ENCODE peak calls at places on chromosomes 11 and 22, in nine cellular contexts. Z is HCT116, T is ovary, Q is GM12878, J is IMR-90, W is H54, C is esophagus muscularis mucosa, U is A549, B is adrenal gland. I is an unnamed sample.

GRCh38 chr22:49405590-49405989 is 422.1 kb downstream of the BRD1 start:
- DNase-seq in Z (no peak), T (no peak), Q (no peak), J (no peak), W (no peak), C (no peak), U (no peak), B (no peak), I (no peak)

GRCh38 chr11:102230911-102231310 is 86.4 kb upstream of the BIRC3 start:
- DNase-seq in Z (no peak), T (no peak), Q (no peak), J (no peak), W (no peak), C (peak), U (no peak), B (no peak), I (no peak)

GRCh38 chr22:23305922-23306374 is 125.6 kb downstream of the BCR start:
- DNase-seq in Z (no peak), T (peak), Q (no peak), J (peak), W (no peak), C (no peak), U (no peak), B (peak), I (peak)

GRCh38 chr11:70466154-70466553 is 67.8 kb downstream of the CTTN start:
- DNase-seq in Z (no peak), T (no peak), Q (no peak), J (peak), W (no peak), C (no peak), U (peak), B (no peak), I (no peak)

GRCh38 chr22:39714321-39714720 is 143.8 kb downstream of the CACNA1I start:
- DNase-seq in Z (no peak), T (no peak), Q (no peak), J (no peak), W (no peak), C (no peak), U (no peak), B (no peak), I (no peak)

GRCh38 chr11:118641463-118642019 is 34.1 kb downstream of the PHLDB1 start:
- DNase-seq in Z (no peak), T (no peak), Q (no peak), J (no peak), W (no peak), C (no peak), U (no peak), B (no peak), I (no peak)

GRCh38 chr11:79244175-79244804 is 196.5 kb downstream of the TENM4 start:
- DNase-seq in Z (no peak), T (no peak), Q (no peak), J (peak), W (peak), C (no peak), U (peak), B (peak), I (no peak)

GRCh38 chr22:17159504-17159951 is 451 bp upstream of the HDHD5 start:
- DNase-seq in Z (peak), T (peak), Q (no peak), J (peak), W (no peak), C (no peak), U (peak), B (peak), I (peak)

GRCh38 chr11:127074151-127074761 is 73.7 kb upstream of the KIRREL3 start:
- DNase-seq in Z (no peak), T (no peak), Q (peak), J (peak), W (peak), C (no peak), U (peak), B (no peak), I (peak)

GRCh38 chr11:74085542-74085892 is 76.6 kb upstream of the UCP3 start:
- DNase-seq in Z (no peak), T (no peak), Q (no peak), J (peak), W (no peak), C (no peak), U (no peak), B (peak), I (no peak)

GRCh38 chr22:46501701-46502100 is 35.7 kb downstream of the CELSR1 start:
- DNase-seq in Z (no peak), T (no peak), Q (no peak), J (peak), W (peak), C (no peak), U (no peak), B (no peak), I (no peak)

GRCh38 chr22:30829901-30830550 is 135.4 kb downstream of the OSBP2 start:
- DNase-seq in Z (peak), T (no peak), Q (no peak), J (peak), W (peak), C (no peak), U (peak), B (no peak), I (no peak)

GRCh38 chr11:76627541-76628082 is 42.9 kb downstream of the LRRC32 start:
- DNase-seq in Z (no peak), T (peak), Q (no peak), J (no peak), W (no peak), C (no peak), U (no peak), B (no peak), I (peak)

GRCh38 chr11:128200467-128200866 is 386.9 kb downstream of the ETS1 start:
- DNase-seq in Z (no peak), T (no peak), Q (no peak), J (no peak), W (no peak), C (no peak), U (no peak), B (no peak), I (no peak)

GRCh38 chr11:44623321-44623715 is 57.9 kb downstream of the CD82 start:
- DNase-seq in Z (no peak), T (peak), Q (no peak), J (no peak), W (no peak), C (peak), U (no peak), B (peak), I (peak)

GRCh38 chr11:17391493-17392355 is 3.3 kb upstream of the KCNJ11 start:
- DNase-seq in Z (no peak), T (no peak), Q (no peak), J (no peak), W (no peak), C (no peak), U (no peak), B (no peak), I (no peak)

GRCh38 chr22:47192651-47193437 is 430.4 kb downstream of the TBC1D22A start:
- DNase-seq in Z (peak), T (peak), Q (no peak), J (no peak), W (peak), C (no peak), U (peak), B (no peak), I (no peak)

GRCh38 chr11:93541884-93542752 is 1.1 kb downstream of the SMCO4 start:
- DNase-seq in Z (no peak), T (peak), Q (no peak), J (peak), W (peak), C (no peak), U (peak), B (peak), I (peak)

GRCh38 chr11:30860970-30861369 is 274.8 kb upstream of the MPPED2 start:
- DNase-seq in Z (no peak), T (no peak), Q (no peak), J (no peak), W (no peak), C (no peak), U (no peak), B (no peak), I (no peak)

GRCh38 chr11:67504023-67504949 is 877 bp downstream of the PITPNM1 start:
- DNase-seq in Z (no peak), T (no peak), Q (no peak), J (no peak), W (peak), C (no peak), U (peak), B (peak), I (no peak)

GRCh38 chr11:112162761-112163669 is 879 bp downstream of the IL18 start:
- DNase-seq in Z (no peak), T (no peak), Q (no peak), J (peak), W (no peak), C (no peak), U (no peak), B (no peak), I (no peak)

GRCh38 chr11:112161012-112161411 is 2.9 kb downstream of the IL18 start:
- DNase-seq in Z (no peak), T (no peak), Q (no peak), J (no peak), W (no peak), C (no peak), U (no peak), B (no peak), I (no peak)

GRCh38 chr11:112165049-112165448 is 1.2 kb upstream of the IL18 start:
- DNase-seq in Z (no peak), T (no peak), Q (no peak), J (no peak), W (no peak), C (no peak), U (no peak), B (no peak), I (no peak)

GRCh38 chr11:112166561-112166960 is 611 bp upstream of the TEX12 start:
- DNase-seq in Z (no peak), T (no peak), Q (no peak), J (no peak), W (no peak), C (no peak), U (no peak), B (no peak), I (no peak)

DNA sequence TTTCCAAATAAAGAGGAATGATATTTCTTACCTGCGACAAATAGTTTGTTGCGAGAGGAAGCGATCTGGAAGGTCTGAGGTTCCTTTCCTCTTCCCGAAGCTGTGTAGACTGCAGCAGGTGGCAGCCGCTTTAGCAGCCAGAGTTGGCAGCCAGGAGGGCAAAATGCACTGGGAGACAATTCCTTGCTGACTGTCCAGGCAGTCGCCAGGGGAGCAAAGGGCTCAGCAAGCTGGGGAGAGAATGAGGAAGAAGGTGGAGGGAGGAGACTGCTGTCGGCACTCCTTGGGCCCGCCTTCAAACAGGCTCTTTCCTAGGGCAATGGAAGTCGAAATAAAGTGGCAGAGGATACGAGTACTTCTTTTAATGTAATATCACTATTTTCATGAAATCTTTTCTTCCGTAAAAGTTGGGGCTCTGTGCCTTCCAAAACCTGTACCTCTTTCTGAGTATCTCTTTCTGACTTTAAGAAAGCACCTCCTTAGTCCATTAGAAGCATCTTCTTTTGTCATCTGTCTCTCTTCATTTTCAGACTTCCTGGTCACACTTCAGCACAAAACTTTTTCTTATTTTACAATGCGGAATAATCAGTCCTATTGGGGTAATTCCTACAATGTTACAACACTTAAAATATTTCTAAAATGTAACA is at the start of gene IL18:
- DNase-seq in Z (peak), T (no peak), Q (no peak), J (no peak), W (peak), C (no peak), U (peak), B (peak), I (peak)
- TF ChIP-seq POLR2A in Z (no peak), T (no peak), Q (no peak), J (no peak), W (peak), C (no peak), U (peak), B (no peak), I (peak)

DNA sequence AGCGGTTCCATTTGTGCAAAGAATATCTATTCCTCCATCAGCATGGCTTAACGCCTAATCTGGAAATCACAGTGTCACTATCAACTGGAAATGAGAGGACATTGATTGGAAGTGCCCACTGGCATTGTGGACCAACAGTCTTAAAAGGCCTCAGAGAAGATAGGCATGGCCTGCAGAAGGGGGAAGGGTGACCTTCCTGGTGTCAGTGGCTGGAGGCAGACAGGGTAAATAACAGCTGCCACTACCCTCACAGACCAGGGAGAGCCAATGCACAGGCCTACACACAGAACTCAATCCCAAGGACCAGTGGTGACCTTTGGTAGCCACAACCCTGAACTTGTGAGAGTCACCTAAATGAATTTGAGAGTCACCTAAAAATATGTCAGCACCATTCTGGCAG is 36.0 kb downstream of the DDIAS start:
- DNase-seq in Z (no peak), T (no peak), Q (no peak), J (no peak), W (no peak), C (no peak), U (no peak), B (no peak), I (no peak)
- TF ChIP-seq POLR2A in Z (no peak), T (no peak), Q (no peak), J (no peak), W (no peak), C (no peak), U (no peak), B (no peak), I (no peak)

GRCh38 chr22:35648066-35649025 is at the start of gene APOL6:
- DNase-seq in Z (no peak), T (no peak), Q (peak), J (peak), W (no peak), C (peak), U (peak), B (peak), I (peak)
- TF ChIP-seq POLR2A in Z (no peak), T (peak), Q (peak), J (peak), W (no peak), C (no peak), U (no peak), B (no peak), I (peak)

GRCh38 chr11:645536-645935 is 8.5 kb downstream of the DRD4 start:
- DNase-seq in Z (no peak), T (no peak), Q (no peak), J (no peak), W (no peak), C (no peak), U (no peak), B (no peak), I (no peak)
- TF ChIP-seq POLR2A in Z (no peak), T (no peak), Q (peak), J (no peak), W (no peak), C (no peak), U (no peak), B (no peak), I (no peak)

GRCh38 chr11:8872017-8872416 is 39.0 kb upstream of the AKIP1 start:
- DNase-seq in Z (no peak), T (no peak), Q (no peak), J (no peak), W (no peak), C (no peak), U (no peak), B (no peak), I (no peak)

GRCh38 chr11:8867856-8868705 is 42.9 kb upstream of the AKIP1 start:
- DNase-seq in Z (no peak), T (no peak), Q (no peak), J (peak), W (no peak), C (no peak), U (no peak), B (no peak), I (no peak)

GRCh38 chr11:8873966-8874365 is 37.0 kb upstream of the AKIP1 start:
- DNase-seq in Z (no peak), T (no peak), Q (no peak), J (no peak), W (no peak), C (no peak), U (no peak), B (no peak), I (no peak)

GRCh38 chr11:8870461-8871282 is 40.3 kb upstream of the AKIP1 start:
- DNase-seq in Z (peak), T (peak), Q (no peak), J (peak), W (peak), C (no peak), U (peak), B (peak), I (peak)

GRCh38 chr11:8871283-8871775 is 39.7 kb upstream of the AKIP1 start:
- DNase-seq in Z (peak), T (peak), Q (no peak), J (peak), W (peak), C (no peak), U (peak), B (peak), I (peak)
- TF ChIP-seq POLR2A in Z (no peak), T (no peak), Q (no peak), J (peak), W (peak), C (no peak), U (no peak), B (no peak), I (no peak)

GRCh38 chr11:121023848-121024751 is at the start of gene TBCEL:
- DNase-seq in Z (peak), T (peak), Q (peak), J (peak), W (peak), C (peak), U (peak), B (peak), I (peak)
- TF ChIP-seq POLR2A in Z (peak), T (no peak), Q (peak), J (peak), W (peak), C (no peak), U (peak), B (peak), I (no peak)

GRCh38 chr11:117144477-117145392 is 648 bp downstream of the PAFAH1B2 start:
- DNase-seq in Z (no peak), T (peak), Q (no peak), J (peak), W (peak), C (peak), U (peak), B (peak), I (peak)

GRCh38 chr11:117143390-117143789 is 697 bp upstream of the PAFAH1B2 start:
- DNase-seq in Z (no peak), T (peak), Q (no peak), J (peak), W (peak), C (no peak), U (peak), B (peak), I (no peak)

GRCh38 chr11:117145393-117145761 is 1.3 kb downstream of the PAFAH1B2 start:
- DNase-seq in Z (no peak), T (no peak), Q (no peak), J (peak), W (peak), C (no peak), U (peak), B (peak), I (no peak)

GRCh38 chr11:117146521-117146920 is 2.4 kb downstream of the PAFAH1B2 start:
- DNase-seq in Z (no peak), T (no peak), Q (no peak), J (peak), W (no peak), C (no peak), U (no peak), B (peak), I (no peak)

GRCh38 chr11:117143871-117144476 is at the start of gene PAFAH1B2:
- DNase-seq in Z (peak), T (peak), Q (peak), J (peak), W (peak), C (peak), U (peak), B (peak), I (peak)
- TF ChIP-seq POLR2A in Z (peak), T (no peak), Q (peak), J (peak), W (peak), C (peak), U (peak), B (peak), I (peak)

DNA sequence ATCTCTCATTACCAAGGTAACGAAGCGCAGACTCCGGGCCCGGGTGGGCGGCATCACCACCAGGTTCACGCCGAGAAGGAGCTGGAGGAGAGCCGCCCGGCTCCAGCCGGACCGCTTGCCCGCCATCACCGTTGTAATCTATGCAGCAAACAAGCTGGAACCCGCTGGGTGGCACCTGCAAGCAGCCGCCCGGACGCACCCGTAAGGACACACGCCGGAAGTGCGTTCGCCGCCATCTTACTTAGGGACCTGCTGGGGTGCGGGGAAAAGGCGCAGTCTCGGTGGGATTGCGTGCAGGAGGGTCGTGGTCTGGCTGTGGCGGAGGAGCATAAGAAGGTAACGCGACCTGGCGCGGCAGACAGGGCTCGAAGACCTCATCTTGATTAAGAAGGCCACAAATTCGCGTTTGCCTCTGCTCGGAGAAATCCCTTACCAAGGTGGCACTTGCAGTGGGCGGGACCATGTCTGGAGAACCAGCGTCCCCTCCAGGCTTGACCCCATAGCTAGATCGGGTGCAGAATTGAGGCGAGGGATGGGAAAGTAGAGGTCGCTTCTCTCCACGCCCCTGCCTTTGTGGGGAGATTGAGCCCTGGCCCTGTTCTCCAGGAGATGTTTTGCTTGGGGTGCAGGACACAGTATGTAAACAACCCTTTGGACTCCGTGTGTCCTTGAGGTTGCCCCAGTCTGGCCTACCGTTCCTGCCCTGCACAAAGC is at the start of gene ACP2:
- DNase-seq in Z (peak), T (peak), Q (peak), J (peak), W (peak), C (peak), U (peak), B (peak), I (peak)
- TF ChIP-seq POLR2A in Z (peak), T (peak), Q (peak), J (peak), W (peak), C (peak), U (peak), B (peak), I (peak)